ENCODE peak calls at places on chromosome 14, in five cellular contexts. A is NCI-H1105; V is stimulated activated CD8-positive, alpha-beta memory T cell treated with anti-CD3 and anti-CD28 coated beads, Interleukin-12 subunit alpha, Interleukin-12 subunit beta, amount 100 ng/mL, for 1 hour; W is NCI-H510A treated with DMSO at 0.1 percent for 48 hours; G is fibroblast of the conjunctiva. K is an unnamed sample.

GRCh38 chr14:61927015-61927414 is 164.8 kb downstream of the SNAPC1 start:
- DNase-seq in A (no peak), V (no peak), G (no peak), W (no peak), K (no peak)

GRCh38 chr14:86521032-86521730 is 991.2 kb downstream of the FLRT2 start:
- DNase-seq in G (no peak), V (no peak), W (no peak), A (peak; percentile 76), K (no peak)

GRCh38 chr14:84409435-84409834 is 1120.5 kb upstream of the FLRT2 start:
- DNase-seq in A (no peak), V (no peak), G (no peak), W (no peak), K (no peak)

GRCh38 chr14:68146812-68147211 is 327.2 kb downstream of the RAD51B start:
- DNase-seq in V (no peak), A (no peak), W (no peak), G (peak; percentile 95), K (no peak)

GRCh38 chr14:75523771-75524171 is 1.5 kb downstream of the BATF start:
- DNase-seq in W (no peak), V (no peak), A (no peak), G (no peak), K (no peak)

GRCh38 chr14:21867541-21867940 is 193.9 kb upstream of the OR4E1 start:
- DNase-seq in W (no peak), G (no peak), A (no peak), V (no peak), K (no peak)

GRCh38 chr14:105305350-105305749 is 4.5 kb upstream of the BRF1 start:
- DNase-seq in V (no peak), G (no peak), W (no peak), A (no peak), K (no peak)

GRCh38 chr14:68596701-68597100 is 196.2 kb downstream of the ZFP36L1 start:
- DNase-seq in G (no peak), A (no peak), V (no peak), W (no peak), K (no peak)

GRCh38 chr14:73725116-73726024 is 11.2 kb upstream of the PNMA1 start:
- DNase-seq in W (no peak), A (no peak), V (no peak), G (no peak), K (no peak)

GRCh38 chr14:43872222-43872621 is 634.9 kb downstream of the FSCB start:
- DNase-seq in V (no peak), W (no peak), A (no peak), G (no peak), K (no peak)

GRCh38 chr14:23653046-23653445 is 16.9 kb downstream of the DHRS2 start:
- DNase-seq in W (no peak), V (no peak), G (no peak), A (no peak), K (no peak)

GRCh38 chr14:41606249-41607118 is at the start of gene LRFN5:
- DNase-seq in G (no peak), W (peak; percentile 49), A (peak; percentile 76), V (no peak), K (no peak)

GRCh38 chr14:33646692-33647260 is 304.1 kb downstream of the EGLN3 start:
- DNase-seq in V (no peak), G (peak; percentile 49), W (no peak), A (no peak), K (no peak)

GRCh38 chr14:74933925-74934435 is 10.9 kb upstream of the RPS6KL1 start:
- DNase-seq in G (no peak), V (no peak), W (no peak), A (no peak), K (no peak)

GRCh38 chr14:64496764-64497163 is 6.9 kb downstream of the ZBTB25 start:
- DNase-seq in V (no peak), A (no peak), G (no peak), W (no peak), K (no peak)

GRCh38 chr14:97381309-97381708 is 584.1 kb downstream of the VRK1 start:
- DNase-seq in A (no peak), V (no peak), W (no peak), G (no peak), K (no peak)

GRCh38 chr14:29144598-29144997 is 378.0 kb downstream of the FOXG1 start:
- DNase-seq in W (no peak), A (no peak), V (no peak), G (peak; percentile 98), K (no peak)